ENCODE peak calls at places on chromosomes 2 and 18, in six cellular contexts. U is adrenal gland, B is testis, C is A549, M is tibial nerve, S is HCT116. A is an unnamed sample.

GRCh38 chr2:54520687-54521086 is 64.6 kb downstream of the SPTBN1 start:
- DNase-seq in U (no peak), M (no peak), S (no peak), C (no peak), B (no peak), A (no peak)

GRCh38 chr18:43965691-43966090 is 688.4 kb upstream of the SYT4 start:
- DNase-seq in C (no peak), U (no peak), M (no peak), S (no peak), B (no peak), A (no peak)

GRCh38 chr18:32262092-32262491 is 72.3 kb downstream of the MEP1B start:
- DNase-seq in U (no peak), C (no peak), M (no peak), B (no peak), S (no peak), A (no peak)

GRCh38 chr2:209519271-209519670 is 95.4 kb downstream of the MAP2 start:
- DNase-seq in U (no peak), S (no peak), M (no peak), C (no peak), B (no peak), A (no peak)

GRCh38 chr2:235270951-235271350 is 222.9 kb upstream of the AGAP1 start:
- DNase-seq in C (no peak), M (no peak), B (no peak), U (no peak), S (no peak), A (no peak)

GRCh38 chr2:23657934-23658333 is 269.0 kb downstream of the ATAD2B start:
- DNase-seq in S (no peak), U (no peak), B (no peak), C (no peak), M (no peak), A (no peak)

GRCh38 chr18:23257686-23258565 is 122.6 kb downstream of the CABLES1 start:
- DNase-seq in C (no peak), U (no peak), B (no peak), M (no peak), S (no peak), A (no peak)

GRCh38 chr2:6412533-6413085 is 453.1 kb downstream of the CMPK2 start:
- DNase-seq in U (no peak), B (no peak), C (no peak), M (no peak), S (no peak), A (no peak)

GRCh38 chr2:47019532-47019931 is 103.9 kb upstream of the MCFD2 start:
- DNase-seq in M (no peak), U (no peak), B (no peak), S (no peak), C (no peak), A (no peak)

GRCh38 chr18:12422936-12423335 is 15.2 kb downstream of the PRELID3A start:
- DNase-seq in M (no peak), S (no peak), C (no peak), B (no peak), U (no peak), A (peak; percentile 35)

GRCh38 chr2:217338306-217338916 is 478.5 kb upstream of the TNP1 start:
- DNase-seq in C (no peak), M (no peak), B (no peak), S (no peak), U (no peak), A (peak; percentile 58)

GRCh38 chr18:13612111-13612997 is 114.0 kb downstream of the FAM210A start:
- DNase-seq in S (no peak), C (no peak), M (no peak), B (peak; percentile 23), U (no peak), A (no peak)

GRCh38 chr2:53210538-53210937 is 557.1 kb upstream of the CHAC2 start:
- DNase-seq in S (peak; percentile 10), U (no peak), B (no peak), M (no peak), C (no peak), A (no peak)

GRCh38 chr18:34121157-34121807 is 103.4 kb downstream of the NOL4 start:
- DNase-seq in S (no peak), M (no peak), B (no peak), U (no peak), C (no peak), A (peak; percentile 44)

GRCh38 chr2:189210250-189211075 is 30.9 kb upstream of the COL5A2 start:
- DNase-seq in M (peak; percentile 24), S (peak; percentile 24), U (peak; percentile 74), B (peak; percentile 26), C (peak; percentile 41), A (no peak)

GRCh38 chr2:25373269-25373981 is 31.7 kb upstream of the DNMT3A start:
- DNase-seq in U (peak; percentile 87), M (no peak), C (no peak), B (no peak), S (no peak), A (no peak)

GRCh38 chr2:166653185-166653813 is 159.2 kb upstream of the SCN7A start:
- DNase-seq in U (no peak), S (no peak), C (no peak), M (no peak), B (no peak), A (peak; percentile 6)

GRCh38 chr2:164803772-164804466 is 37.7 kb downstream of the COBLL1 start:
- DNase-seq in S (no peak), M (no peak), C (no peak), B (no peak), U (no peak), A (no peak)
- TF ChIP-seq POLR2A in S (no peak), M (no peak), C (no peak), B (no peak), U (no peak), A (no peak)

GRCh38 chr2:64325852-64326577 is 127.9 kb upstream of the LGALSL start:
- DNase-seq in M (no peak), B (no peak), C (no peak), U (no peak), S (no peak), A (no peak)

GRCh38 chr2:64328415-64328722 is 125.6 kb upstream of the LGALSL start:
- DNase-seq in S (no peak), C (no peak), U (no peak), B (no peak), M (no peak), A (no peak)

GRCh38 chr2:64326578-64327050 is 127.3 kb upstream of the LGALSL start:
- DNase-seq in U (no peak), M (no peak), S (no peak), C (no peak), B (no peak), A (no peak)

GRCh38 chr2:64327129-64327509 is 126.8 kb upstream of the LGALSL start:
- DNase-seq in B (no peak), S (no peak), U (no peak), C (no peak), M (no peak), A (no peak)

GRCh38 chr2:64327510-64328414 is 126.2 kb upstream of the LGALSL start:
- DNase-seq in S (no peak), M (no peak), C (no peak), B (peak; percentile 67), U (peak; percentile 37), A (no peak)
- TF ChIP-seq POLR2A in S (no peak), M (no peak), C (no peak), B (no peak), U (no peak), A (no peak)

GRCh38 chr18:62523255-62523588 is 397 bp downstream of the ZCCHC2 start:
- DNase-seq in S (no peak), U (no peak), C (no peak), M (no peak), B (no peak), A (no peak)

GRCh38 chr18:62523631-62524442 is 1.0 kb downstream of the ZCCHC2 start:
- DNase-seq in M (peak; percentile 22), S (no peak), C (peak; percentile 6), U (peak; percentile 58), B (peak; percentile 61), A (no peak)

GRCh38 chr18:62525611-62526010 is 2.8 kb downstream of the ZCCHC2 start:
- DNase-seq in B (no peak), C (no peak), S (no peak), M (no peak), U (no peak), A (no peak)

GRCh38 chr18:62526098-62527025 is 3.5 kb downstream of the ZCCHC2 start:
- DNase-seq in B (peak; percentile 88), S (peak; percentile 57), M (peak; percentile 58), U (peak; percentile 89), C (peak; percentile 54), A (peak; percentile 87)

GRCh38 chr18:62524443-62525200 is 1.8 kb downstream of the ZCCHC2 start:
- DNase-seq in U (peak; percentile 72), C (peak; percentile 19), B (peak; percentile 71), M (peak; percentile 25), S (no peak), A (no peak)
- TF ChIP-seq POLR2A in U (peak; percentile 85), C (peak; percentile 19), B (no peak), M (peak; percentile 40), S (no peak), A (no peak)

GRCh38 chr18:50306944-50307343 is 19.5 kb upstream of the CXXC1 start:
- DNase-seq in U (no peak), M (no peak), C (no peak), S (no peak), B (no peak), A (no peak)

GRCh38 chr18:50307400-50307737 is 19.9 kb upstream of the CXXC1 start:
- DNase-seq in M (no peak), B (no peak), S (no peak), C (no peak), U (no peak), A (no peak)

GRCh38 chr18:50310080-50310479 is 22.6 kb upstream of the CXXC1 start:
- DNase-seq in S (no peak), C (no peak), M (no peak), U (no peak), B (no peak), A (no peak)

GRCh38 chr18:50311573-50312106 is 24.1 kb upstream of the CXXC1 start:
- DNase-seq in M (no peak), S (no peak), U (no peak), B (no peak), C (no peak), A (no peak)

DNA sequence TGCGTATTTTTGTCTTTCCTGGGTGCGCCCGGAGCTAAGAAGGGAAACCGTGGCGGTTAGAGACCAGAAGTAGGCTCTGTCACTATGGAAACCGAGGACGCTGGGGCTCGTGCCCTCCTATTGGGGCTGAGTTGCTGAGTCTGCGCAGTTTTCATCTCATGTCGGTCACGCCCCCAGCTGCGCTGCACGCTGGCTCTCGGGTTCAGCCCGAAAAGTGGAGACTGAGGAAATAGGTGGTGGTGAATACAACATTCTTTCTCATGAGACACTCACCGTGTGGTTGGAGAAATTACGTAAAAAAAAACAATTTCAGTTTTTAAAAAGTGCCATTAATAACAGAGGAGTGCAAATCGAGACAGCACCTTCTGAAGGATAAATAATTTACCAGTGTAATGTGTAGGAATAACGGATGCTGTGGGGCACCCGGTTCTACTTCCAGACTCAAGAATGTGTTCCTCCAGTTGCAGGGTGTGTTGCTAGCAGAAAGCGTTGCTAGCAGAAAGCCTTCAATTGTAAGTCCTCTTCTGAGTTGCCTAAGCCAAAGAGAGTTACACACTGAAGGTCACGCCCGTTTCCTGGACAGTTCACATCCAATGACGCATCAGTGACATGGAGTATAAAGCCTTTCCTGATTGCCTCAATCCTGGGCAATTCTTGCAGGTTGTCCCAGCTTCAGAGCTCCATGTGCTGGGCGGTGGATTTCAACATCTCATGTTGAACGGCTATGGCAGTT is 20.4 kb upstream of the CXXC1 start:
- DNase-seq in M (peak; percentile 67), B (peak; percentile 96), C (peak; percentile 86), S (no peak), U (peak; percentile 96), A (peak; percentile 85)
- TF ChIP-seq POLR2A in M (no peak), B (no peak), C (no peak), S (no peak), U (peak; percentile 42), A (no peak)

GRCh38 chr2:241355983-241356870 is at the start of gene FARP2:
- DNase-seq in S (peak; percentile 94), B (peak; percentile 100), M (peak; percentile 100), U (peak; percentile 100), C (peak; percentile 89), A (peak; percentile 98)
- TF ChIP-seq POLR2A in S (no peak), B (peak; percentile 20), M (peak; percentile 86), U (peak; percentile 89), C (peak; percentile 87), A (peak; percentile 95)